ENCODE peak calls at places on chromosomes 5 and 9, in five cellular contexts. One of them, this sample, is unnamed.

GRCh38 chr5:144577676-144578075 is 407.0 kb downstream of the KCTD16 start:
- DNase-seq in heart right ventricle: no peak
- DNase-seq in NT2/D1: no peak
- DNase-seq in heart left ventricle: no peak
- DNase-seq in left ventricle myocardium inferior: no peak
- DNase-seq in this sample: no peak

GRCh38 chr5:67942451-67942830 is 273.1 kb upstream of the PIK3R1 start:
- DNase-seq in heart right ventricle: no peak
- DNase-seq in left ventricle myocardium inferior: no peak
- DNase-seq in NT2/D1: no peak
- DNase-seq in heart left ventricle: no peak
- DNase-seq in this sample: no peak

GRCh38 chr9:113564804-113565237 is 101.3 kb downstream of the RGS3 start:
- DNase-seq in NT2/D1: no peak
- DNase-seq in left ventricle myocardium inferior: peak; percentile 69
- DNase-seq in heart left ventricle: peak; percentile 78
- DNase-seq in heart right ventricle: peak; percentile 79
- DNase-seq in this sample: no peak

GRCh38 chr9:69097053-69097452 is 61.5 kb downstream of the FXN start:
- DNase-seq in heart left ventricle: no peak
- DNase-seq in left ventricle myocardium inferior: no peak
- DNase-seq in NT2/D1: no peak
- DNase-seq in heart right ventricle: no peak
- DNase-seq in this sample: no peak

GRCh38 chr5:129271309-129271708 is 176.8 kb downstream of the ISOC1 start:
- DNase-seq in left ventricle myocardium inferior: no peak
- DNase-seq in heart left ventricle: no peak
- DNase-seq in NT2/D1: peak; percentile 28
- DNase-seq in heart right ventricle: no peak
- DNase-seq in this sample: peak; percentile 16

GRCh38 chr5:68843600-68844342 is 250.0 kb upstream of the SLC30A5 start:
- DNase-seq in left ventricle myocardium inferior: no peak
- DNase-seq in NT2/D1: no peak
- DNase-seq in heart left ventricle: no peak
- DNase-seq in heart right ventricle: no peak
- DNase-seq in this sample: no peak

GRCh38 chr5:149445739-149446369 is 66.8 kb upstream of the IL17B start:
- DNase-seq in heart left ventricle: no peak
- DNase-seq in NT2/D1: no peak
- DNase-seq in left ventricle myocardium inferior: no peak
- DNase-seq in heart right ventricle: no peak
- DNase-seq in this sample: no peak

GRCh38 chr5:145484195-145484594 is 350.9 kb downstream of the PRELID2 start:
- DNase-seq in heart left ventricle: no peak
- DNase-seq in left ventricle myocardium inferior: no peak
- DNase-seq in heart right ventricle: no peak
- DNase-seq in NT2/D1: no peak
- DNase-seq in this sample: no peak

GRCh38 chr9:22160235-22160634 is 151.1 kb upstream of the CDKN2B start:
- DNase-seq in left ventricle myocardium inferior: no peak
- DNase-seq in heart right ventricle: no peak
- DNase-seq in NT2/D1: no peak
- DNase-seq in heart left ventricle: no peak
- DNase-seq in this sample: no peak

GRCh38 chr9:22158275-22158674 is 149.2 kb upstream of the CDKN2B start:
- DNase-seq in NT2/D1: no peak
- DNase-seq in heart right ventricle: no peak
- DNase-seq in heart left ventricle: no peak
- DNase-seq in left ventricle myocardium inferior: no peak
- DNase-seq in this sample: no peak

GRCh38 chr9:22158983-22159382 is 149.9 kb upstream of the CDKN2B start:
- DNase-seq in left ventricle myocardium inferior: peak; percentile 28
- DNase-seq in NT2/D1: no peak
- DNase-seq in heart left ventricle: peak; percentile 22
- DNase-seq in heart right ventricle: no peak
- DNase-seq in this sample: no peak

GRCh38 chr9:22157831-22158230 is 148.7 kb upstream of the CDKN2B start:
- DNase-seq in NT2/D1: no peak
- DNase-seq in heart left ventricle: no peak
- DNase-seq in heart right ventricle: no peak
- DNase-seq in left ventricle myocardium inferior: no peak
- DNase-seq in this sample: no peak

GRCh38 chr9:22159590-22159989 is 150.5 kb upstream of the CDKN2B start:
- DNase-seq in left ventricle myocardium inferior: no peak
- DNase-seq in heart left ventricle: no peak
- DNase-seq in heart right ventricle: no peak
- DNase-seq in NT2/D1: no peak
- DNase-seq in this sample: no peak
- H3K4me3 ChIP-seq in left ventricle myocardium inferior: no peak overlapping the region
- H3K4me3 ChIP-seq in heart left ventricle: no peak overlapping the region
- H3K4me3 ChIP-seq in heart right ventricle: no peak overlapping the region
- H3K4me3 ChIP-seq in NT2/D1: no peak overlapping the region
- H3K4me3 ChIP-seq in this sample: no peak overlapping the region

GRCh38 chr5:33828611-33829286 is 63.0 kb downstream of the ADAMTS12 start:
- DNase-seq in heart left ventricle: no peak
- DNase-seq in heart right ventricle: no peak
- DNase-seq in left ventricle myocardium inferior: no peak
- DNase-seq in NT2/D1: no peak
- DNase-seq in this sample: no peak
- H3K4me1 ChIP-seq in heart left ventricle: no peaks in the 10 kb centered on the region
- H3K4me1 ChIP-seq in heart right ventricle: no peaks in the 10 kb centered on the region
- H3K4me1 ChIP-seq in left ventricle myocardium inferior: peaks cover 16% of the 10 kb centered on the region
- H3K4me1 ChIP-seq in NT2/D1: no peaks in the 10 kb centered on the region
- H3K4me1 ChIP-seq in this sample: no peaks in the 10 kb centered on the region

GRCh38 chr5:140546851-140547507 is 483 bp upstream of the EIF4EBP3 start:
- DNase-seq in heart left ventricle: no peak
- DNase-seq in heart right ventricle: no peak
- DNase-seq in left ventricle myocardium inferior: no peak
- DNase-seq in NT2/D1: no peak
- DNase-seq in this sample: no peak
- H3K36me3 ChIP-seq in heart left ventricle: peaks cover 60% of the 10 kb centered on the region
- H3K36me3 ChIP-seq in heart right ventricle: peaks cover 3% of the 10 kb centered on the region
- H3K36me3 ChIP-seq in left ventricle myocardium inferior: peaks cover 54% of the 10 kb centered on the region
- H3K36me3 ChIP-seq in NT2/D1: peaks cover 43% of the 10 kb centered on the region
- H3K36me3 ChIP-seq in this sample: peaks cover 51% of the 10 kb centered on the region

GRCh38 chr5:52863715-52864114 is 76.0 kb downstream of the ITGA1 start:
- DNase-seq in NT2/D1: no peak
- DNase-seq in heart right ventricle: no peak
- DNase-seq in left ventricle myocardium inferior: no peak
- DNase-seq in heart left ventricle: no peak
- DNase-seq in this sample: no peak

GRCh38 chr5:52856564-52856963 is 68.8 kb downstream of the ITGA1 start:
- DNase-seq in heart right ventricle: no peak
- DNase-seq in heart left ventricle: no peak
- DNase-seq in NT2/D1: no peak
- DNase-seq in left ventricle myocardium inferior: no peak
- DNase-seq in this sample: no peak

GRCh38 chr5:52854949-52855348 is 67.2 kb downstream of the ITGA1 start:
- DNase-seq in NT2/D1: no peak
- DNase-seq in left ventricle myocardium inferior: no peak
- DNase-seq in heart right ventricle: no peak
- DNase-seq in heart left ventricle: no peak
- DNase-seq in this sample: no peak

GRCh38 chr5:52861368-52861767 is 73.7 kb downstream of the ITGA1 start:
- DNase-seq in left ventricle myocardium inferior: no peak
- DNase-seq in NT2/D1: no peak
- DNase-seq in heart left ventricle: no peak
- DNase-seq in heart right ventricle: no peak
- DNase-seq in this sample: no peak

GRCh38 chr5:52859619-52860018 is 71.9 kb downstream of the ITGA1 start:
- DNase-seq in left ventricle myocardium inferior: no peak
- DNase-seq in NT2/D1: no peak
- DNase-seq in heart right ventricle: no peak
- DNase-seq in heart left ventricle: no peak
- DNase-seq in this sample: no peak
- H3K4me3 ChIP-seq in left ventricle myocardium inferior: no peak overlapping the region
- H3K4me3 ChIP-seq in NT2/D1: no peak overlapping the region
- H3K4me3 ChIP-seq in heart right ventricle: no peak overlapping the region
- H3K4me3 ChIP-seq in heart left ventricle: no peak overlapping the region
- H3K4me3 ChIP-seq in this sample: no peak overlapping the region

DNA sequence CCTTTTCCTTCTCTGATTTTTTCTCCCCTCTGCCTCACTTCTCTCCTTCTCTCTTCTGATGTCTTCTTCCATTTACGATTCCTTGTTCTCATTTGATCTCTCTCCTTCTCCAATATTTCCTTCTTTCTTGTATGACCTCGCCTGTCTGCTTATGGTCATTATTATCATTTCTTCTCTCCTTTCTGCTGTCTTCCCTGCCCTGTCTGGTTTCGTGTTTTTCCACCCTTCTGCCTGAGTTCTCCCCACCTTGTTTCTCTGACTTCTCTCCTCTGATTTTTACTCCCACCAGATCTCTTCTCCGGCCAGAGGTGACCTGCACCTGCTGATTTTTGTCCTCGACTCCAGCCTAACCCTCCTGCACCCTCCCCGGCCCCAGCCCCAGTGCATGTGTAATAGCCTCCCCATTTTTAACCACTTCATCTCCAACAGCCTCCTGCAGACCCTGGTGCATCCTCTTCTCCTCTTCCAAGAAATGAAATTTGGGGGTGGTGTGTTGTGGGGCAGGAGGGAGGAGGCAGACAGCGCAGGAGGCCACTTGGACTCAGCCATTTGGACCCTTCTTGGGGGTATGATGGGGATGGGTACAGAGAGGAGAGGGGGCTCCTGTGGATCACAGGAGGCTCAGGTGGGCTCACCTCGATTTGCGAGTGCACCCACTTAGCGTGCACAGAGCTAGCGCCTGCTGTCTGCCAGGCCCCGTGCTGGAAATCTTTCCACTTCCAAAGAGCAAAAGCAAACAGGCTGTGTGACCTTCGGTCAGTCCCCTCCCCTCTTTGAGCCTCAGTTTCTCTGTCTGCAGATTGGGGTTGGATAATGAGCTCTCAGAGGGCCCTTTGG is 32.5 kb downstream of the GSN start:
- DNase-seq in NT2/D1: no peak
- DNase-seq in heart left ventricle: no peak
- DNase-seq in heart right ventricle: no peak
- DNase-seq in left ventricle myocardium inferior: no peak
- DNase-seq in this sample: no peak
- H3K4me1 ChIP-seq in NT2/D1: peaks cover 12% of the 10 kb centered on the region
- H3K4me1 ChIP-seq in heart left ventricle: peaks cover 93% of the 10 kb centered on the region
- H3K4me1 ChIP-seq in heart right ventricle: peaks cover 31% of the 10 kb centered on the region
- H3K4me1 ChIP-seq in left ventricle myocardium inferior: peaks cover 98% of the 10 kb centered on the region
- H3K4me1 ChIP-seq in this sample: no peaks in the 10 kb centered on the region